ENCODE peak calls at places on chromosome 6, in nine cellular contexts. X is SK-N-SH; C is PC-3; N is lung; Y is neural progenitor cell; Q is left lung; G is CD4-positive, alpha-beta memory T cell; U is astrocyte; V is upper lobe of right lung. T is an unnamed sample.

GRCh38 chr6:11536795-11537194 is 754 bp upstream of the TMEM170B start:
- DNase-seq in X (peak; percentile 10), C (no peak), N (no peak), Y (peak; percentile 45), Q (no peak), G (no peak), U (no peak), V (no peak), T (peak; percentile 42)

GRCh38 chr6:15994814-15995459 is 133.9 kb upstream of the MYLIP start:
- DNase-seq in X (no peak), C (peak; percentile 14), N (no peak), Y (no peak), Q (no peak), G (no peak), U (no peak), V (no peak), T (no peak)

GRCh38 chr6:148358196-148358785 is 15.7 kb downstream of the SASH1 start:
- DNase-seq in X (no peak), C (no peak), N (peak; percentile 60), Y (no peak), Q (no peak), G (no peak), U (peak; percentile 38), V (no peak), T (no peak)

GRCh38 chr6:10300071-10300470 is 114.8 kb downstream of the TFAP2A start:
- DNase-seq in X (no peak), C (peak; percentile 79), N (no peak), Y (no peak), Q (no peak), G (no peak), U (no peak), V (no peak), T (no peak)

GRCh38 chr6:12748411-12748810 is 31.8 kb downstream of the PHACTR1 start:
- DNase-seq in X (no peak), C (no peak), N (no peak), Y (no peak), Q (no peak), G (no peak), U (no peak), V (no peak), T (no peak)

GRCh38 chr6:14321992-14322772 is 204.6 kb downstream of the CD83 start:
- DNase-seq in X (no peak), C (peak; percentile 34), N (no peak), Y (peak; percentile 18), Q (no peak), G (no peak), U (no peak), V (no peak), T (no peak)

GRCh38 chr6:111992851-111993250 is 61.1 kb upstream of the CCN6 start:
- DNase-seq in X (no peak), C (peak; percentile 60), N (no peak), Y (no peak), Q (no peak), G (peak; percentile 29), U (no peak), V (no peak), T (no peak)

GRCh38 chr6:114033606-114034005 is 62.7 kb upstream of the HDAC2 start:
- DNase-seq in X (no peak), C (peak; percentile 7), N (no peak), Y (no peak), Q (no peak), G (no peak), U (peak; percentile 14), V (no peak), T (no peak)

GRCh38 chr6:56842602-56843475 is 112.1 kb upstream of the BEND6 start:
- DNase-seq in X (peak; percentile 36), C (peak; percentile 60), N (no peak), Y (no peak), Q (peak; percentile 38), G (no peak), U (peak; percentile 57), V (peak; percentile 77), T (peak; percentile 50)

GRCh38 chr6:144248003-144248402 is 37.1 kb upstream of the UTRN start:
- DNase-seq in X (no peak), C (no peak), N (no peak), Y (no peak), Q (no peak), G (no peak), U (peak; percentile 45), V (no peak), T (no peak)

GRCh38 chr6:101663099-101663498 is 269.6 kb downstream of the GRIK2 start:
- DNase-seq in X (no peak), C (no peak), N (no peak), Y (no peak), Q (no peak), G (no peak), U (no peak), V (no peak), T (no peak)

GRCh38 chr6:106085687-106085983 is 501 bp upstream of the PRDM1 start:
- DNase-seq in X (no peak), C (no peak), N (no peak), Y (no peak), Q (no peak), G (no peak), U (no peak), V (no peak), T (no peak)

GRCh38 chr6:156585859-156586258 is 191.3 kb upstream of the ARID1B start:
- DNase-seq in X (no peak), C (no peak), N (no peak), Y (no peak), Q (no peak), G (no peak), U (no peak), V (no peak), T (no peak)

GRCh38 chr6:156389296-156389695 is 387.9 kb upstream of the ARID1B start:
- DNase-seq in X (no peak), C (no peak), N (no peak), Y (no peak), Q (no peak), G (no peak), U (no peak), V (no peak), T (no peak)

GRCh38 chr6:4583026-4583425 is 193.2 kb upstream of the CDYL start:
- DNase-seq in X (no peak), C (no peak), N (no peak), Y (no peak), Q (no peak), G (no peak), U (no peak), V (no peak), T (no peak)

GRCh38 chr6:135021310-135022049 is 33.1 kb downstream of the HBS1L start:
- DNase-seq in X (no peak), C (no peak), N (no peak), Y (no peak), Q (no peak), G (no peak), U (no peak), V (no peak), T (no peak)

GRCh38 chr6:135022050-135022697 is 32.4 kb downstream of the HBS1L start:
- DNase-seq in X (no peak), C (no peak), N (no peak), Y (no peak), Q (no peak), G (no peak), U (no peak), V (no peak), T (no peak)

GRCh38 chr6:135018057-135018456 is 36.6 kb downstream of the HBS1L start:
- DNase-seq in X (no peak), C (no peak), N (no peak), Y (no peak), Q (no peak), G (no peak), U (no peak), V (no peak), T (no peak)

GRCh38 chr6:135014353-135014832 is 40.2 kb downstream of the HBS1L start:
- DNase-seq in X (no peak), C (no peak), N (no peak), Y (no peak), Q (no peak), G (peak; percentile 38), U (no peak), V (no peak), T (no peak)

GRCh38 chr6:135018961-135019360 is 35.7 kb downstream of the HBS1L start:
- DNase-seq in X (no peak), C (no peak), N (no peak), Y (no peak), Q (no peak), G (no peak), U (no peak), V (no peak), T (no peak)
- H3K4me1 ChIP-seq in X (peaks cover 6% of the 10 kb centered on the region), C (no peaks in the 10 kb centered on the region), N (no peaks in the 10 kb centered on the region), Y (no peaks in the 10 kb centered on the region), Q (no peaks in the 10 kb centered on the region), G (peaks cover 53% of the 10 kb centered on the region), U (no peaks in the 10 kb centered on the region), V (no peaks in the 10 kb centered on the region), T (no peaks in the 10 kb centered on the region)

DNA sequence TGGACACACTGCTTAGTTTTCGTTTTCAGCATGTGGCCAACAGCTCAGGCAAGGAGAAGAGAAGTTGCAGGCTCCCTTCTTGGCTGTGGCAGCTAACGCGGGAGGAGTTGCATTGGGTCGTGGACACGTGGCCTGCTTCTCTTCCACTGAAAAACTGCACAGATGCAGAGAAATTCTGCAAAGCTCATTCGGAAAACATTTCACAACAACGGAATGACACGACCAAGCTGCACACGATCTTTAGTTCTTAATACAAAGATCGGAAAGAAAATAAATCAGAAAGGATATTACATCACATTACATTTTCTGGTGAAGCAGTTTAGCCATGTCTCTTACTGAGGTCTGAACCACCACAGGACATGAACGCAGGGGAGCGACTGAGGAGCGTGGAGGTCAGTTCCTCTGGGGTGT is 178.4 kb downstream of the THBS2 start:
- DNase-seq in X (no peak), C (no peak), N (peak; percentile 46), Y (no peak), Q (no peak), G (no peak), U (no peak), V (no peak), T (peak; percentile 77)
- H3K9me3 ChIP-seq in X (no peaks in the 10 kb centered on the region), C (no peaks in the 10 kb centered on the region), N (peaks cover 5% of the 10 kb centered on the region), Y (no peaks in the 10 kb centered on the region), Q (no peaks in the 10 kb centered on the region), G (no peaks in the 10 kb centered on the region), U (no peaks in the 10 kb centered on the region), V (no peaks in the 10 kb centered on the region), T (no peaks in the 10 kb centered on the region)

GRCh38 chr6:127990081-127990480 is 89.2 kb upstream of the THEMIS start:
- DNase-seq in X (no peak), C (no peak), N (no peak), Y (no peak), Q (no peak), G (no peak), U (no peak), V (no peak), T (no peak)

GRCh38 chr6:127997472-127998164 is 96.8 kb upstream of the THEMIS start:
- DNase-seq in X (no peak), C (no peak), N (no peak), Y (no peak), Q (no peak), G (no peak), U (no peak), V (no peak), T (no peak)

GRCh38 chr6:127992144-127992543 is 91.3 kb upstream of the THEMIS start:
- DNase-seq in X (no peak), C (no peak), N (no peak), Y (no peak), Q (no peak), G (no peak), U (no peak), V (no peak), T (no peak)
- H3K4me3 ChIP-seq in X (no peak overlapping the region), C (no peak overlapping the region), N (no peak overlapping the region), Y (no peak overlapping the region), Q (no peak overlapping the region), G (no peak overlapping the region), U (no peak overlapping the region), V (no peak overlapping the region), T (no peak overlapping the region)

GRCh38 chr6:150765457-150765764 is 100.1 kb upstream of the MTHFD1L start:
- DNase-seq in X (no peak), C (no peak), N (no peak), Y (no peak), Q (no peak), G (no peak), U (no peak), V (no peak), T (no peak)
- H3K4me1 ChIP-seq in X (peaks cover 4% of the 10 kb centered on the region), C (no peaks in the 10 kb centered on the region), N (peaks cover 15% of the 10 kb centered on the region), Y (peaks cover 42% of the 10 kb centered on the region), Q (no peaks in the 10 kb centered on the region), G (no peaks in the 10 kb centered on the region), U (peaks cover 23% of the 10 kb centered on the region), V (peaks cover 11% of the 10 kb centered on the region), T (no peaks in the 10 kb centered on the region)